ENCODE peak calls at places on chromosome 16, in nine cellular contexts. H, T, P, U, L, V, D, Q and Y are unnamed samples.

GRCh38 chr16:88305176-88305575 is 77.6 kb upstream of the ZNF469 start:
- DNase-seq in H (no peak), L (peak; percentile 24), Q (no peak), V (no peak), P (no peak), D (no peak), U (no peak), T (no peak), Y (no peak)

GRCh38 chr16:7303677-7304200 is 28.9 kb upstream of the RBFOX1 start:
- DNase-seq in T (no peak), P (peak; percentile 63), U (no peak), V (no peak), H (no peak), Q (no peak), D (no peak), L (no peak), Y (peak; percentile 48)

GRCh38 chr16:22838681-22839080 is 24.7 kb downstream of the HS3ST2 start:
- DNase-seq in U (no peak), P (no peak), D (no peak), H (no peak), V (no peak), Q (no peak), L (no peak), T (no peak), Y (no peak)

GRCh38 chr16:4392382-4393242 is 21.0 kb downstream of the VASN start:
- DNase-seq in L (peak; percentile 62), U (no peak), P (peak; percentile 91), H (no peak), Q (no peak), T (peak; percentile 46), D (no peak), V (no peak), Y (peak; percentile 94)

GRCh38 chr16:57146735-57147134 is 39.1 kb downstream of the PSME3IP1 start:
- DNase-seq in P (peak; percentile 87), Q (no peak), T (peak; percentile 18), H (no peak), U (no peak), V (no peak), L (no peak), D (no peak), Y (peak; percentile 74)

GRCh38 chr16:87047221-87048037 is 269.8 kb downstream of the C16orf95 start:
- DNase-seq in P (peak; percentile 74), L (no peak), U (no peak), V (no peak), Q (no peak), T (no peak), H (no peak), D (no peak), Y (no peak)

GRCh38 chr16:64952177-64952576 is 169.7 kb downstream of the CDH11 start:
- DNase-seq in Q (no peak), V (no peak), L (no peak), P (no peak), U (no peak), D (no peak), H (no peak), T (no peak), Y (no peak)

GRCh38 chr16:88560722-88561484 is 9.3 kb upstream of the ZC3H18 start:
- DNase-seq in U (no peak), H (no peak), V (no peak), P (peak; percentile 91), Q (no peak), L (no peak), D (no peak), T (peak; percentile 76), Y (peak; percentile 59)

GRCh38 chr16:55033225-55034156 is 102.8 kb downstream of the IRX5 start:
- DNase-seq in Q (no peak), V (no peak), P (no peak), U (no peak), T (no peak), L (no peak), D (no peak), H (no peak), Y (no peak)

GRCh38 chr16:19563377-19563776 is 7.9 kb downstream of the VPS35L start:
- DNase-seq in H (no peak), D (no peak), V (no peak), U (no peak), P (no peak), T (no peak), L (no peak), Q (no peak), Y (no peak)

GRCh38 chr16:20285993-20286499 is 41.3 kb downstream of the GP2 start:
- DNase-seq in U (no peak), L (no peak), T (no peak), P (peak; percentile 57), H (no peak), D (no peak), V (no peak), Q (no peak), Y (no peak)

GRCh38 chr16:30382398-30383015 is at the start of gene SEPTIN1:
- DNase-seq in T (no peak), H (peak; percentile 63), V (peak; percentile 79), L (no peak), Q (no peak), D (no peak), U (peak; percentile 87), P (no peak), Y (no peak)

GRCh38 chr16:85072947-85073346 is 39.3 kb downstream of the CIBAR2 start:
- DNase-seq in T (no peak), P (no peak), V (no peak), H (no peak), L (peak; percentile 88), U (no peak), D (no peak), Q (no peak), Y (no peak)

GRCh38 chr16:78321611-78322010 is 222.2 kb downstream of the WWOX start:
- DNase-seq in H (no peak), P (peak; percentile 66), D (no peak), V (no peak), Q (no peak), T (peak; percentile 29), U (no peak), L (no peak), Y (peak; percentile 41)

GRCh38 chr16:66481943-66482390 is 54.9 kb downstream of the BEAN1 start:
- DNase-seq in D (no peak), H (no peak), L (no peak), T (no peak), U (no peak), V (no peak), Q (no peak), P (peak; percentile 39), Y (no peak)

GRCh38 chr16:51888021-51888420 is 658.9 kb downstream of the TOX3 start:
- DNase-seq in Q (no peak), U (no peak), P (no peak), H (no peak), V (no peak), T (no peak), D (no peak), L (no peak), Y (no peak)